ENCODE peak calls at places on chromosomes 12 and 14, in four cellular contexts. S, J, P and R are unnamed samples. For H3K4me1, the result is how much of the 10 kb centered on the place peaks cover.

GRCh38 chr12:107549786-107550480 is 135.7 kb upstream of the PWP1 start:
- DNase-seq in J (no peak), S (no peak), P (no peak), R (no peak)

GRCh38 chr12:27534060-27534764 is 10.2 kb downstream of the PPFIBP1 start:
- DNase-seq in P (no peak), J (no peak), S (no peak), R (no peak)

GRCh38 chr12:117212563-117213190 is 22.4 kb upstream of the FBXO21 start:
- DNase-seq in S (peak), P (peak), J (peak), R (peak)

GRCh38 chr14:66514206-66514605 is 6.3 kb downstream of the GPHN start:
- DNase-seq in P (no peak), S (no peak), J (peak), R (peak)

GRCh38 chr12:23424685-23425084 is 524.8 kb downstream of the SOX5 start:
- DNase-seq in J (no peak), P (no peak), S (no peak), R (no peak)

GRCh38 chr14:59483360-59483759 is 848 bp downstream of the L3HYPDH start:
- DNase-seq in S (no peak), J (no peak), P (no peak), R (peak)

GRCh38 chr14:55249423-55249822 is 21.8 kb upstream of the FBXO34 start:
- DNase-seq in S (no peak), J (no peak), P (no peak), R (peak)

GRCh38 chr12:47222960-47223847 is 143.4 kb upstream of the AMIGO2 start:
- DNase-seq in P (peak), S (peak), J (no peak), R (no peak)

GRCh38 chr12:69985656-69986055 is 160.6 kb downstream of the MYRFL start:
- DNase-seq in S (no peak), J (no peak), P (peak), R (no peak)

GRCh38 chr14:105386581-105387529 is 11.5 kb upstream of the TEX22 start:
- DNase-seq in P (no peak), S (no peak), J (no peak), R (no peak)

GRCh38 chr12:89307665-89308253 is 44.5 kb downstream of the DUSP6 start:
- DNase-seq in S (no peak), P (no peak), J (no peak), R (no peak)

GRCh38 chr12:96198970-96199369 is 4.8 kb downstream of the ELK3 start:
- DNase-seq in S (no peak), P (no peak), J (peak), R (peak)

GRCh38 chr12:93243689-93244513 is 133.8 kb upstream of the NUDT4 start:
- DNase-seq in S (peak), J (peak), P (no peak), R (peak)

GRCh38 chr12:105267711-105268110 is 31.7 kb upstream of the APPL2 start:
- DNase-seq in P (no peak), S (no peak), J (no peak), R (no peak)

GRCh38 chr12:132707241-132707640 is 3.4 kb upstream of the PGAM5 start:
- DNase-seq in J (no peak), P (no peak), S (no peak), R (no peak)

GRCh38 chr14:22598896-22599244 is 770 bp downstream of the ABHD4 start:
- DNase-seq in S (no peak), J (peak), P (no peak), R (peak)

GRCh38 chr14:75310295-75311059 is 31.8 kb downstream of the FOS start:
- DNase-seq in P (peak), S (peak), J (peak), R (peak)

GRCh38 chr14:101372494-101372813 is 188.8 kb upstream of the DIO3 start:
- DNase-seq in P (no peak), J (no peak), S (no peak), R (no peak)

GRCh38 chr14:61090432-61091216 is 109.6 kb downstream of the SLC38A6 start:
- DNase-seq in J (no peak), P (no peak), S (no peak), R (no peak)

GRCh38 chr12:64633940-64634337 is 23.6 kb downstream of the RASSF3 start:
- DNase-seq in J (peak), P (no peak), S (peak), R (peak)

GRCh38 chr14:54935958-54936357 is 33.3 kb upstream of the GCH1 start:
- DNase-seq in S (no peak), J (peak), P (no peak), R (peak)

GRCh38 chr14:105469456-105470162 is 5.0 kb upstream of the CRIP2 start:
- DNase-seq in P (no peak), S (no peak), J (no peak), R (no peak)

GRCh38 chr12:21169878-21170472 is 39.0 kb downstream of the SLCO1B1 start:
- DNase-seq in P (peak), J (peak), S (no peak), R (peak)

GRCh38 chr12:45731376-45731775 is 1.9 kb downstream of the ARID2 start:
- DNase-seq in J (no peak), P (no peak), S (no peak), R (no peak)

GRCh38 chr14:21523203-21523602 is 2.9 kb downstream of the SALL2 start:
- DNase-seq in J (no peak), P (no peak), S (no peak), R (no peak)
- H3K4me1 ChIP-seq in J (under half), P (under half), S (under half), R (under half)

DNA sequence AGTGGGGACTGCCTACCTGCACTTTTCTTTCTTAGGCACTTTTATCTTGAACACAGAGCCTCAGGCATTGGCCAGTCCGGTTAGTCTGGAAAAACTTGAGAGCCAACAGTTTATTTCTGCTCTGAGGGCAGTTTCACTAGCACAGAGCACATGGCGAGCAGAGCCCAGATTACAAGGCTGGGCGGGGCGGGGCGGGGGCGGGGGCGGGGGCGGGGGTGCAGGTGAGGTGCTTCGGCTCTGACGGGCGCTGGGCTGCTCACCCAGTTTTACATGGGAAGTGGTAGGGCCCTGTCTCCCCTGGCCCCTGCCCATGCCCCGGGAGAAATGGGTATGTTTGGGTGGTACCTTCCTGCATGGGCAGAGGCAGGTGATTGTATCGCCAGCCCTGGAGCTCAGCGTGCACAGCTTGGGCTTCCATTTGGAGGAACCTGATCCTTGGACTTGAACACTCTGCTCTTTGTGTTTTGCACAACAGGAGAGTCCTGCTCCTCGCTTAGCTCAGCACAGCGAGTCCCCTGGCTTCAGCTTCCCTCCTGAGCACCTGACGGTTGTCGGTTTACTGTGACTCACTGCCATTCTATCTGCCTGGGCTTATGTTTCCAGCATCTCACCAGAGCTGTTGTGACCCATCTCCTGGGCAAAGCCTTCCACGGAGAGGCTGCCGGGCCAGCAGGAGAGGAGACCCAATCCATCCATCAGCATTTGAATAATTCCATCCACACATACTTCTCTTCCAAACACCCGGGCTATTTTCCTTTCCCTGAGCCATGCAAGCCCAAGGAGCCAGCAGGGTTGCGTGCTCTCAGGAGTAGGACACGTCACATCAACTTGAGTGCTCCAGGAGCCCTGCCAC is 108.5 kb downstream of the ARF6 start:
- DNase-seq in J (peak), P (no peak), S (no peak), R (peak)
- H3K4me1 ChIP-seq in J (half or more), P (under half), S (under half), R (under half)

GRCh38 chr14:99554184-99554583 is 49.8 kb downstream of the CCDC85C start:
- DNase-seq in P (no peak), S (no peak), J (no peak), R (no peak)

GRCh38 chr14:99551034-99551922 is 52.7 kb downstream of the CCDC85C start:
- DNase-seq in P (no peak), J (no peak), S (no peak), R (no peak)

GRCh38 chr14:99550387-99550992 is 53.5 kb downstream of the CCDC85C start:
- DNase-seq in J (no peak), S (no peak), P (no peak), R (no peak)

GRCh38 chr14:99552572-99553216 is 51.3 kb downstream of the CCDC85C start:
- DNase-seq in S (no peak), J (no peak), P (no peak), R (no peak)

DNA sequence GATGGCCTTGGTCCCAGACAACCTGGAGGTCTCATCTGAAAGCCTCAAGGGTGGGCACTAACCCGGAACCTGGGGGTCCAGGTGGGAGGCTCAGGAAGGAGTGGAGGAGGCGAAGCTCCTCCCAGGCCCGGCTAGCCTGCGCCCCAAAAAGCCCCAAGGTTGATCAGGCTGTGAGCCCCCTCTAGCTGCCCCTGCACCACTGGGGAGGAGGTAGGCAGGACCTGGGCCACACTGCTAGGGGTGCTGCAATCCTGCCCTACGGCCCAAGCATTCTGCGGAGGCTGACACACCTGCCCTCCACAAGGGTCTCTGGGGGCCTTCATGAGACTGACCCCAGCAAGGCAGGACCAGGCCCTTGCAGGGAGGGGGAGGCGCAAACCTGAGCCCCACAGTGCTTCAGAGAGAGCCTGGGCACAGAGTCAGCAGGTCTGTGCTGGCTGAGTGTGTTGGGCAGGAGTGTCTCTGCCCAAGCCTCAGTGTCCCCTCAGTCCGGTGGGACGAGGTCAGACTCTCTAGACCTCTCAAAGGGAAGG is 51.9 kb downstream of the CCDC85C start:
- DNase-seq in P (no peak), S (no peak), J (no peak), R (no peak)
- H3K4me1 ChIP-seq in P (under half), S (under half), J (under half), R (under half)

DNA sequence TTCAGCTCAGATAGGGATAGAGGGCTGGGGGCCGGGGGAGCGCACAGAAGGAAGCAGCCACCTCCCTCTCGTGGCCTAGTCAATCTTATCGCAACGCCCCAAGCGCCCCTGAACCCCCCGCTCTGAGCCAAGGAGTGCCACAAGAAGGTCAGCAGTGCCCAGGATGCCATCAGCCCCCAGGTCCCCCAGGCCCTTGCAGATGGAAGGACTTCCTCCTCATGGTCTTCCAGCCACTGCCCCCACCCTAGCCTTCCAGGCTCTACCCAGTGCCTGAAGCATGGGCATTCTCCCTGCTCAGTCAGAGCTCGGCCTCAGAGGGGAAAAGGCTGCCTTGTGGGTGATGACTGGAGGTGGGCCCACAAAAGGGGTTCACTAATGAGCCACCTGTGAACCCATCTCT is 68.2 kb downstream of the BCL11B start:
- DNase-seq in S (no peak), P (no peak), J (no peak), R (no peak)
- H3K4me1 ChIP-seq in S (under half), P (under half), J (under half), R (under half)

DNA sequence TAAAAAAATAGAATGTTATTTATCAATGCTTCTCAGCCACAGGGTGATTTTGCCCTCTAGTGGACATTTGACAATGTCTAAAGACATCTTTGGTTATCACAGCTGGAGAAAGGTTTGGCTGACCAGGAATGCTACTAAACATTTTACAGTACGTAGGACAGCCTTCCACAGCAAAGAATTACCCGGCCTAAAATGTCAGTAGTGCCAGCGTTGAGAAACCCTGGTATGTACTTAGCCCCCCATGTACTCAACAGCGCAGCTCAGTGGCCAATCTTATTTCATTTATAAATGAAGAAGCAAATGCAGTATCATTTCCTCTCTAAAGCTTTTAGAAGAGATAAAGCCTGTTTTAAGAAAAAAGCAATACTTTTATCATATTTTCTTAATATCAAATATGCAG is 5.8 kb downstream of the MARK3 start:
- DNase-seq in S (no peak), P (no peak), J (peak), R (peak)
- H3K4me1 ChIP-seq in S (under half), P (under half), J (under half), R (under half)

GRCh38 chr12:42565001-42565400 is 24.5 kb downstream of the PRICKLE1 start:
- DNase-seq in S (no peak), P (no peak), J (no peak), R (no peak)
- H3K4me1 ChIP-seq in S (under half), P (under half), J (under half), R (under half)

DNA sequence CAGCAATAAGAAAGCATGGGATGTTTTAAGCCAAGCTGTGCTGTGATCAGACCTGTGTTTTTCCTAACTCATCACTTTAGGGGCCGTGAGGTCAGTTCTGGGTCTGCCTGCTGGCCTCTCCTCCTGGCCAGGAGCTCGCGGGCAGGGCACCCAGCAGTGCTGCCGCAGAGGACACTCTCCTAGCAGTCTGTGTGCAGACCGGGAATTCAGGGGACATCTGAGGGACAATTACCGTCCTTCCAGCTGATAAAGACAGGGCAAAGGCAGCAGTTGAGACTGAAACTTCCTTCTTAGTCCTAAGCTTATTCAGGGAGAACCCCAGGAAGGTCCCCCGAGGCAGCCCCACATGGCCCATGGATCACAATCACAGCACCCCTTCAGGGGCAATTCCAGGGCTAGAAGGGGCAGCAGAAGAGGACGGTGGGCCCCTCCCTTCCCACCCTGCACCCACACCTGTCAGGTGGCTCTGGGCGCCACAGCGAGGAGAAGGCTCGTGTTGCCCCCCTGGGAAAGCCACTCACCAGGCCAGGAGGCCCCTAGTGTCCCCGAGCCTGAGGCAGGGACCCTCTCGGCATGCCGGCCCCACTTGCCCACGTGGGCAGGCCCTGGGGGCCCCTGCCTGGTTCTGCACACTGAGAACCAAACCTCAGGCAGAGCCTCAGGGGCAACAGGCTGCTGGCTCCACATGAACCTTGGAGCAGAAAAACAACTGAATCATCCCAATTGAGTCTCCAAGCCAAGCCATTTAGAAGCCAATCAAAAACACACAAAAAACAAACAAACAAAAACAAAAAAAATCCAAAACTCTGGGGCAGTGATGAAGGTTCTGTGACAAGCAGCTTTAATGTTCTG is 89.8 kb downstream of the CHGA start:
- DNase-seq in J (no peak), S (no peak), P (no peak), R (no peak)
- H3K4me1 ChIP-seq in J (under half), S (under half), P (under half), R (under half)